ENCODE peak calls at places on chromosomes 5 and 9, in five cellular contexts. One of them, this sample, is unnamed.

GRCh38 chr9:4106744-4107143 is 193.1 kb downstream of the GLIS3 start:
- DNase-seq in H9: no peak
- DNase-seq in PC-3: no peak
- DNase-seq in endodermal cell: no peak
- DNase-seq in astrocyte: peak; percentile 97
- DNase-seq in this sample: no peak

GRCh38 chr5:145947581-145947980 is 11.2 kb downstream of the SH3RF2 start:
- DNase-seq in H9: no peak
- DNase-seq in PC-3: no peak
- DNase-seq in endodermal cell: no peak
- DNase-seq in astrocyte: no peak
- DNase-seq in this sample: no peak

GRCh38 chr5:135191084-135191826 is 157.2 kb upstream of the PITX1 start:
- DNase-seq in H9: peak; percentile 92
- DNase-seq in PC-3: peak; percentile 83
- DNase-seq in endodermal cell: peak; percentile 98
- DNase-seq in astrocyte: peak; percentile 50
- DNase-seq in this sample: peak; percentile 57

GRCh38 chr5:57431816-57432215 is 50.8 kb downstream of the ACTBL2 start:
- DNase-seq in H9: no peak
- DNase-seq in PC-3: peak; percentile 49
- DNase-seq in endodermal cell: no peak
- DNase-seq in astrocyte: no peak
- DNase-seq in this sample: no peak

GRCh38 chr5:129899454-129899853 is 4.8 kb upstream of the CHSY3 start:
- DNase-seq in H9: no peak
- DNase-seq in PC-3: peak; percentile 23
- DNase-seq in endodermal cell: no peak
- DNase-seq in astrocyte: no peak
- DNase-seq in this sample: no peak

GRCh38 chr5:146091881-146092280 is 13.5 kb downstream of the PLAC8L1 start:
- DNase-seq in H9: no peak
- DNase-seq in PC-3: no peak
- DNase-seq in endodermal cell: no peak
- DNase-seq in astrocyte: peak; percentile 36
- DNase-seq in this sample: no peak

GRCh38 chr5:34691326-34691725 is 35.2 kb downstream of the RAI14 start:
- DNase-seq in H9: no peak
- DNase-seq in PC-3: peak; percentile 37
- DNase-seq in endodermal cell: no peak
- DNase-seq in astrocyte: peak; percentile 84
- DNase-seq in this sample: no peak

GRCh38 chr9:19649672-19650071 is 139.2 kb downstream of the SLC24A2 start:
- DNase-seq in H9: no peak
- DNase-seq in PC-3: no peak
- DNase-seq in endodermal cell: no peak
- DNase-seq in astrocyte: no peak
- DNase-seq in this sample: no peak

GRCh38 chr9:95336281-95336680 is 18.8 kb upstream of the FANCC start:
- DNase-seq in H9: peak; percentile 55
- DNase-seq in PC-3: no peak
- DNase-seq in endodermal cell: peak; percentile 65
- DNase-seq in astrocyte: no peak
- DNase-seq in this sample: no peak

GRCh38 chr9:122218885-122219855 is 9.6 kb downstream of the LHX6 start:
- DNase-seq in H9: peak; percentile 59
- DNase-seq in PC-3: no peak
- DNase-seq in endodermal cell: peak; percentile 81
- DNase-seq in astrocyte: no peak
- DNase-seq in this sample: no peak

GRCh38 chr9:129557192-129558036 is 63.5 kb downstream of the C9orf50 start:
- DNase-seq in H9: peak; percentile 98
- DNase-seq in PC-3: no peak
- DNase-seq in endodermal cell: peak; percentile 99
- DNase-seq in astrocyte: peak; percentile 78
- DNase-seq in this sample: peak; percentile 89

GRCh38 chr5:14942212-14942611 is 70.6 kb upstream of the ANKH start:
- DNase-seq in H9: no peak
- DNase-seq in PC-3: no peak
- DNase-seq in endodermal cell: no peak
- DNase-seq in astrocyte: peak; percentile 58
- DNase-seq in this sample: no peak

GRCh38 chr5:54194326-54194725 is 116.0 kb downstream of the ARL15 start:
- DNase-seq in H9: no peak
- DNase-seq in PC-3: no peak
- DNase-seq in endodermal cell: no peak
- DNase-seq in astrocyte: no peak
- DNase-seq in this sample: no peak

GRCh38 chr5:179210478-179210877 is 134.8 kb downstream of the ADAMTS2 start:
- DNase-seq in H9: no peak
- DNase-seq in PC-3: no peak
- DNase-seq in endodermal cell: no peak
- DNase-seq in astrocyte: no peak
- DNase-seq in this sample: no peak

GRCh38 chr9:115164511-115164974 is 46.6 kb upstream of the TNC start:
- DNase-seq in H9: peak; percentile 35
- DNase-seq in PC-3: peak; percentile 93
- DNase-seq in endodermal cell: peak; percentile 68
- DNase-seq in astrocyte: peak; percentile 69
- DNase-seq in this sample: peak; percentile 94

GRCh38 chr5:76807296-76807695 is 11.5 kb upstream of the F2RL1 start:
- DNase-seq in H9: peak; percentile 40
- DNase-seq in PC-3: peak; percentile 66
- DNase-seq in endodermal cell: peak; percentile 70
- DNase-seq in astrocyte: peak; percentile 91
- DNase-seq in this sample: no peak

GRCh38 chr9:7549261-7549660 is 250.3 kb downstream of the DMAC1 start:
- DNase-seq in H9: peak; percentile 78
- DNase-seq in PC-3: no peak
- DNase-seq in endodermal cell: peak; percentile 92
- DNase-seq in astrocyte: no peak
- DNase-seq in this sample: no peak

GRCh38 chr9:111005711-111006482 is 32.4 kb downstream of the LPAR1 start:
- DNase-seq in H9: no peak
- DNase-seq in PC-3: no peak
- DNase-seq in endodermal cell: no peak
- DNase-seq in astrocyte: peak; percentile 9
- DNase-seq in this sample: no peak

GRCh38 chr9:84373975-84374374 is 33.4 kb upstream of the SLC28A3 start:
- DNase-seq in H9: no peak
- DNase-seq in PC-3: no peak
- DNase-seq in endodermal cell: no peak
- DNase-seq in astrocyte: no peak
- DNase-seq in this sample: no peak

GRCh38 chr9:122095010-122095767 is 2.1 kb upstream of the TTLL11 start:
- DNase-seq in H9: peak; percentile 65
- DNase-seq in PC-3: peak; percentile 65
- DNase-seq in endodermal cell: peak; percentile 83
- DNase-seq in astrocyte: no peak
- DNase-seq in this sample: peak; percentile 66

GRCh38 chr5:96991708-96992107 is 55.8 kb downstream of the LNPEP start:
- DNase-seq in H9: no peak
- DNase-seq in PC-3: no peak
- DNase-seq in endodermal cell: no peak
- DNase-seq in astrocyte: no peak
- DNase-seq in this sample: no peak

GRCh38 chr5:76439929-76440328 is 36.8 kb downstream of the IQGAP2 start:
- DNase-seq in H9: no peak
- DNase-seq in PC-3: no peak
- DNase-seq in endodermal cell: no peak
- DNase-seq in astrocyte: no peak
- DNase-seq in this sample: no peak

GRCh38 chr5:36160617-36161016 is 8.7 kb downstream of the SKP2 start:
- DNase-seq in H9: no peak
- DNase-seq in PC-3: no peak
- DNase-seq in endodermal cell: no peak
- DNase-seq in astrocyte: no peak
- DNase-seq in this sample: no peak

GRCh38 chr5:86977185-86977584 is 290.5 kb upstream of the RASA1 start:
- DNase-seq in H9: no peak
- DNase-seq in PC-3: no peak
- DNase-seq in endodermal cell: no peak
- DNase-seq in astrocyte: no peak
- DNase-seq in this sample: no peak

GRCh38 chr9:36141288-36141687 is 4.8 kb downstream of the GLIPR2 start:
- DNase-seq in H9: peak; percentile 49
- DNase-seq in PC-3: peak; percentile 79
- DNase-seq in endodermal cell: peak; percentile 81
- DNase-seq in astrocyte: no peak
- DNase-seq in this sample: no peak

GRCh38 chr5:33834334-33834733 is 57.5 kb downstream of the ADAMTS12 start:
- DNase-seq in H9: no peak
- DNase-seq in PC-3: no peak
- DNase-seq in endodermal cell: no peak
- DNase-seq in astrocyte: peak; percentile 81
- DNase-seq in this sample: no peak

GRCh38 chr5:1474183-1474839 is 29.1 kb upstream of the SLC6A3 start:
- DNase-seq in H9: no peak
- DNase-seq in PC-3: no peak
- DNase-seq in endodermal cell: peak; percentile 36
- DNase-seq in astrocyte: no peak
- DNase-seq in this sample: no peak

GRCh38 chr9:106622148-106622547 is 240.8 kb upstream of the ZNF462 start:
- DNase-seq in H9: no peak
- DNase-seq in PC-3: no peak
- DNase-seq in endodermal cell: no peak
- DNase-seq in astrocyte: no peak
- DNase-seq in this sample: no peak

GRCh38 chr9:134427153-134427782 is 101.0 kb downstream of the RXRA start:
- DNase-seq in H9: no peak
- DNase-seq in PC-3: no peak
- DNase-seq in endodermal cell: no peak
- DNase-seq in astrocyte: no peak
- DNase-seq in this sample: no peak

GRCh38 chr9:124242331-124243194 is 15.2 kb upstream of the NEK6 start:
- DNase-seq in H9: peak; percentile 59
- DNase-seq in PC-3: no peak
- DNase-seq in endodermal cell: peak; percentile 67
- DNase-seq in astrocyte: no peak
- DNase-seq in this sample: no peak

GRCh38 chr5:7261900-7262299 is 134.0 kb upstream of the ADCY2 start:
- DNase-seq in H9: no peak
- DNase-seq in PC-3: no peak
- DNase-seq in endodermal cell: no peak
- DNase-seq in astrocyte: no peak
- DNase-seq in this sample: no peak

GRCh38 chr5:7261049-7261448 is 134.9 kb upstream of the ADCY2 start:
- DNase-seq in H9: peak; percentile 94
- DNase-seq in PC-3: peak; percentile 76
- DNase-seq in endodermal cell: peak; percentile 93
- DNase-seq in astrocyte: peak; percentile 34
- DNase-seq in this sample: no peak
- H3K9ac ChIP-seq in H9: no peak overlapping the region
- H3K9ac ChIP-seq in PC-3: no peak overlapping the region
- H3K9ac ChIP-seq in endodermal cell: no peak overlapping the region
- H3K9ac ChIP-seq in astrocyte: no peak overlapping the region
- H3K9ac ChIP-seq in this sample: no peak overlapping the region

DNA sequence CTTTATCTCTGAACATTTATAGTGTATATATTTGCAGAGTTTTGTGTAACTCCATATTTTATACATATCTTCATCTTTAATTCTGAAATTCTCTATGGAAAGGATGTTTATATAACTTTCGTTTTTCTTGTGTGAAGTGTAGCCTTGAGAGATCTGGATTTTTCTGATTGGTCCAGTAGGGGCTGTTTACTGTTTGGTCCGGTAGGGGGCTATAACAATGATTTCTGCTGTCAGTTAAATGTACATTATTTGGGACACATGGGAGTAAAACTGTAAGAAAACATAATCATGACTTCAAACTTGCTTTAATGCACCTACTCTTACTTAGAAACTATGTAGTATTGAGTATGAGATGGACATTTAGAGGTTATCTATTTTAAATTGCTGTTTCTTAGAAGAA is 527.1 kb upstream of the ARRDC3 start:
- DNase-seq in H9: no peak
- DNase-seq in PC-3: no peak
- DNase-seq in endodermal cell: no peak
- DNase-seq in astrocyte: no peak
- DNase-seq in this sample: no peak
- TF ChIP-seq CTCF in H9: no peak
- TF ChIP-seq CTCF in PC-3: peak; percentile 51
- TF ChIP-seq CTCF in endodermal cell: no peak
- TF ChIP-seq CTCF in astrocyte: no peak
- TF ChIP-seq CTCF in this sample: no peak

GRCh38 chr9:2810424-2811075 is 33.3 kb downstream of the PUM3 start:
- DNase-seq in H9: no peak
- DNase-seq in PC-3: no peak
- DNase-seq in endodermal cell: peak; percentile 54
- DNase-seq in astrocyte: peak; percentile 13
- DNase-seq in this sample: no peak
- H3K9ac ChIP-seq in H9: no peak overlapping the region
- H3K9ac ChIP-seq in PC-3: no peak overlapping the region
- H3K9ac ChIP-seq in endodermal cell: peak overlapping the region; percentile 27
- H3K9ac ChIP-seq in astrocyte: peak overlapping the region; percentile 63
- H3K9ac ChIP-seq in this sample: no peak overlapping the region

GRCh38 chr9:93380410-93381060 is 71.0 kb upstream of the FAM120A start:
- DNase-seq in H9: no peak
- DNase-seq in PC-3: no peak
- DNase-seq in endodermal cell: no peak
- DNase-seq in astrocyte: no peak
- DNase-seq in this sample: no peak
- TF ChIP-seq CTCF in H9: peak; percentile 35
- TF ChIP-seq CTCF in PC-3: peak; percentile 12
- TF ChIP-seq CTCF in endodermal cell: peak; percentile 47
- TF ChIP-seq CTCF in astrocyte: no peak
- TF ChIP-seq CTCF in this sample: peak; percentile 5